ENCODE peak calls at places on chromosome 4, in four cellular contexts. One of them, this sample, is unnamed.

GRCh38 chr4:173499568-173500535 is 30.2 kb downstream of the HAND2 start:
- DNase-seq in HEK293T: no peak
- DNase-seq in H1: peak; percentile 66
- DNase-seq in GM12878: no peak
- DNase-seq in this sample: no peak

GRCh38 chr4:98433608-98434198 is 172.5 kb downstream of the RAP1GDS1 start:
- DNase-seq in HEK293T: no peak
- DNase-seq in H1: no peak
- DNase-seq in GM12878: no peak
- DNase-seq in this sample: no peak

GRCh38 chr4:682490-683172 is 6.3 kb downstream of the SLC49A3 start:
- DNase-seq in HEK293T: no peak
- DNase-seq in H1: no peak
- DNase-seq in GM12878: no peak
- DNase-seq in this sample: no peak

GRCh38 chr4:7158081-7158750 is 34.1 kb upstream of the SORCS2 start:
- DNase-seq in HEK293T: no peak
- DNase-seq in H1: no peak
- DNase-seq in GM12878: no peak
- DNase-seq in this sample: no peak

GRCh38 chr4:20065952-20066351 is 185.8 kb upstream of the SLIT2 start:
- DNase-seq in HEK293T: no peak
- DNase-seq in H1: no peak
- DNase-seq in GM12878: no peak
- DNase-seq in this sample: no peak

GRCh38 chr4:19888587-19888986 is 363.1 kb upstream of the SLIT2 start:
- DNase-seq in HEK293T: peak; percentile 10
- DNase-seq in H1: no peak
- DNase-seq in GM12878: no peak
- DNase-seq in this sample: peak; percentile 1

GRCh38 chr4:107243141-107243779 is 207.1 kb upstream of the DKK2 start:
- DNase-seq in HEK293T: peak; percentile 6
- DNase-seq in H1: no peak
- DNase-seq in GM12878: no peak
- DNase-seq in this sample: no peak

GRCh38 chr4:170270628-170271027 is 180.9 kb upstream of the AADAT start:
- DNase-seq in HEK293T: no peak
- DNase-seq in H1: no peak
- DNase-seq in GM12878: no peak
- DNase-seq in this sample: no peak

GRCh38 chr4:42391356-42391675 is 6.0 kb upstream of the SHISA3 start:
- DNase-seq in HEK293T: no peak
- DNase-seq in H1: no peak
- DNase-seq in GM12878: no peak
- DNase-seq in this sample: no peak

GRCh38 chr4:48949518-48950207 is 36.4 kb upstream of the CWH43 start:
- DNase-seq in HEK293T: no peak
- DNase-seq in H1: no peak
- DNase-seq in GM12878: no peak
- DNase-seq in this sample: no peak

GRCh38 chr4:87543835-87544461 is 14.8 kb upstream of the SPARCL1 start:
- DNase-seq in HEK293T: peak; percentile 48
- DNase-seq in H1: no peak
- DNase-seq in GM12878: no peak
- DNase-seq in this sample: no peak

GRCh38 chr4:72312032-72312650 is 256.9 kb downstream of the ADAMTS3 start:
- DNase-seq in HEK293T: no peak
- DNase-seq in H1: no peak
- DNase-seq in GM12878: no peak
- DNase-seq in this sample: peak; percentile 49

GRCh38 chr4:133812954-133813353 is 388.6 kb downstream of the PABPC4L start:
- DNase-seq in HEK293T: no peak
- DNase-seq in H1: no peak
- DNase-seq in GM12878: no peak
- DNase-seq in this sample: no peak

GRCh38 chr4:63556332-63556731 is 852.9 kb downstream of the TECRL start:
- DNase-seq in HEK293T: no peak
- DNase-seq in H1: no peak
- DNase-seq in GM12878: no peak
- DNase-seq in this sample: no peak

GRCh38 chr4:185634066-185634652 is 98.9 kb upstream of the PDLIM3 start:
- DNase-seq in HEK293T: peak; percentile 8
- DNase-seq in H1: no peak
- DNase-seq in GM12878: no peak
- DNase-seq in this sample: peak; percentile 11

DNA sequence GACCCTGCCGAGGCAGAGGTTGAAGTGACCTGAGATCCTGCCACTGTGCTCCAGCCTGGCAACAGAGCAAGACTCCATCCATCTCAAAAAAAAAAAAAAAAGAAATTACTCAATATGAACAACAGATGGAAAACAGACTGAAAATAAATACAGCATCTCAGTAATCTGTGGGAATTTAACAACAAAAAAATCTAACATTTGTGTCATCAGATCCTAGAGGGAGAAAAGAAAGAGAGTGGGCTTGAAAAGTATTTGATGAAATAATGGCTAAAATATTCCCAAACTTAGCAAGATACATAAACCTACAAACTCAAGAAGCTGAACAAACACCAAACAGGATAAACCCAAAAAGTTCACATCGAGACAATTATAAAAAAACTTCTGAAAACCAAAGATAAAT is 84.7 kb downstream of the CENPC start:
- DNase-seq in HEK293T: no peak
- DNase-seq in H1: no peak
- DNase-seq in GM12878: no peak
- DNase-seq in this sample: no peak
- TF ChIP-seq SUZ12 in HEK293T: no peak
- TF ChIP-seq SUZ12 in H1: no peak
- TF ChIP-seq SUZ12 in GM12878: no peak
- TF ChIP-seq SUZ12 in this sample: no peak

DNA sequence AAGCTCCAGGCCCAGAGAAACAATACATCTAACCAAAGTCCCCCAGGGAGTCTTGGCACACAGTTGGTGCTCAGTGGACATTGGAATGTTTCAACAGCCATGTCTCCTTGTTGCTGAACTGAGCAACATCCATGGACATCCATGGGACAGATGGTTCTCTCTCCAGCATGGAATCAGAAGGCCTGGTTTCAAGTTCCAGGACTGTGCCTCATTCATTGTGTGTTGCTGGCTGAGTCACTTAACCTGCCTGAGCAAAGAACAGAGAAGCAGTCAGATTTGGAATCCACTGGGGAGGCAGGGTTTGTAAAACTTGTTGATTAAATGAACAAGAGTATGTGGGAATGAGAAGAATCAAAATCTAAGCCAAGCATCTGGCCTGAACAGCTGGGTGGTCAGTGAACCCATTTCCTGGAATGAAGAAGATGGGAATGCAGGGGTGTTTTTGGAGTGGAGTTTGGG is 147.9 kb downstream of the CHIC2 start:
- DNase-seq in HEK293T: no peak
- DNase-seq in H1: no peak
- DNase-seq in GM12878: no peak
- DNase-seq in this sample: no peak
- TF ChIP-seq SUZ12 in HEK293T: no peak
- TF ChIP-seq SUZ12 in H1: no peak
- TF ChIP-seq SUZ12 in GM12878: no peak
- TF ChIP-seq SUZ12 in this sample: no peak

DNA sequence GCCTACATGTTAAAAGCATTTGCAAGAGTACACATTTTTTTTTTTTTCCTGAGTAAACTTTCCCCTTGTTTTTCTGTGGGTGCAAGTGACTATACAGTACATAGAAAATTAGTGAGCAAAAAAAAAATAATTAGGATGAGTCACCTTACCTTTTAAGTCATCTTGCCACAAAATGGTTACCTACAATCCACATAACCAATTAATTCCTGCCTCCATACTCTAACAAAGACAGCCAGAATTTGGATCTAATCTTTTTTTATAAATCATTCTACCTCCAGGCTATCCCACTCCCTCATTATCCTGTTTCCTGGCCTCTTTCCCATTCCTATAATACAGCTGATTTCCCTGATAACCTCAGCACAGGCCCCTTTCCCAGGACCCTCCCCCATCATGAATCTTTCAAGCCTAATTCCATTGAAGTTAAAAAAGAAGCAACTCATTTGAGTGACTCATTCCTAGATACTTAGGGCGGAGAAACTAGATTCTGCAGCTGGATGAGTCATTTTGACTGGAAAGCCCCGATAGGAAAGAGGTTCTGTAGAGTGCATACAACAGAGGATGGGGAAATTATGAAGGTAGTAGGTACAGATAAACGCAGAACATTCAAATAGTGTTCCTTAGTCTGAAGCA is 128.2 kb downstream of the C4orf51 start:
- DNase-seq in HEK293T: peak; percentile 19
- DNase-seq in H1: no peak
- DNase-seq in GM12878: peak; percentile 86
- DNase-seq in this sample: peak; percentile 57
- TF ChIP-seq SUZ12 in HEK293T: no peak
- TF ChIP-seq SUZ12 in H1: no peak
- TF ChIP-seq SUZ12 in GM12878: no peak
- TF ChIP-seq SUZ12 in this sample: no peak

DNA sequence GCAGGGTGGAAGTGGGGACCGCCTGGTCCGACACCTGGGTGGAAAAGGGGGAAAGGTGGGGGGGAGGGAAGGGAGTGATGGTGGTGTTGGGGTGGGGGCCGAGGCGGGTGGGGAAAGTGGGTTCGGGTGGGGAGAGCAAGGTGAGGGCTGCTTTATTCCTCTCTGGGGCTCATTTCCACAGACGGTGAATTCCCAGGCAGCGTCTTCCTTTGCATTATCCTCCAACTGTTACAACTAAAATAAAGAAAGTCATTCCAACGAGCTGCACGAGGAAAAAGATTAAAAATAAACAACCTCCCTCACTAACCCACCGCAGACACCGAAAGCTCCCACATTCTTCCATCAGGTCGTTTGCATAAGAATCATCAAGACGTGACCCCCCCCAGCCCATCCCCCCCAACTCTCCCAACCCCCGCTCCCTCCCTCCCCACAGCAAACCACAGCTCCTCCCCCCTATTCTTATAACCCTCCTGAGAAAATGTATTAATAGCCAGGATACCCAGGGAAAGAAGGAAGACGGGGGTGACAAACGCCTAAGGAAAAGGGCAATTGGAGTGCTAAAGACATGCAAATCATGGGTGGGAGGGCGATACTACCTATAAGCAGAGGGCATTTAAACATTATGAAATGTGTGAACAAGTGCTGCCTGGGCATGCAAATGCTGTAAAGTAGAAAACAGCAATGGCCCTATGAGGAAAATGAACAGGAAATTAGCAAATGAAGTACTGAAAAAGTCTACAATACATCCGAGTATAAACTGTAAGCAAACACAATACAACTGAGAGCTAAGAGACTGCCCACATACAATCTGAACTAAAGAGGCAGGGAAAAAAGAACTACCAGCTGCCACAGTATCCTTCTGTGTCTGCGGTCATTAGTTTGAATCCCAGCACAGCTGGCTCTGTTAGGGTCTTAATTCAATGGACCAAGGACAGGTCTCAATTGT is 2.6 kb downstream of the CXXC4 start:
- DNase-seq in HEK293T: peak; percentile 8
- DNase-seq in H1: peak; percentile 47
- DNase-seq in GM12878: peak; percentile 87
- DNase-seq in this sample: no peak
- TF ChIP-seq SUZ12 in HEK293T: no peak
- TF ChIP-seq SUZ12 in H1: no peak
- TF ChIP-seq SUZ12 in GM12878: no peak
- TF ChIP-seq SUZ12 in this sample: no peak

DNA sequence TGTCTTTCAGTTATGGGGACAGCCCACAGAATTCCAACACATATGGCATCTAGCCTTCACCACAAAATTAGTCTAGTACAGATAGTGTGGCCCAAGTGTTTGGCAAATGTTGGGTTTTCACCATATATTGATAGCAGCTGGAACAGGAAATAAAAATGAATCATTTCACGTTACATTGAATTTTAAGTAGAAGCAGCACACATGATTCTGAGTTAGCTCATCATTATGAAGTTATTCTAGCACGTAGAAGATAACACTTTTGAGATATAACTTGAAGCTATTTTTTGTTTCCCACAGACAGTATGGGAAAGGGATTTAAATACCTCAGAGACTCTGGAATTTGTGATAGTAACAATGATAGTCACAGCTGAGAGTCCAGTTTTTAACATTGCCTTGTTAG is 118.7 kb downstream of the FAT4 start:
- DNase-seq in HEK293T: no peak
- DNase-seq in H1: no peak
- DNase-seq in GM12878: no peak
- DNase-seq in this sample: no peak
- TF ChIP-seq SUZ12 in HEK293T: no peak
- TF ChIP-seq SUZ12 in H1: no peak
- TF ChIP-seq SUZ12 in GM12878: no peak
- TF ChIP-seq SUZ12 in this sample: no peak

DNA sequence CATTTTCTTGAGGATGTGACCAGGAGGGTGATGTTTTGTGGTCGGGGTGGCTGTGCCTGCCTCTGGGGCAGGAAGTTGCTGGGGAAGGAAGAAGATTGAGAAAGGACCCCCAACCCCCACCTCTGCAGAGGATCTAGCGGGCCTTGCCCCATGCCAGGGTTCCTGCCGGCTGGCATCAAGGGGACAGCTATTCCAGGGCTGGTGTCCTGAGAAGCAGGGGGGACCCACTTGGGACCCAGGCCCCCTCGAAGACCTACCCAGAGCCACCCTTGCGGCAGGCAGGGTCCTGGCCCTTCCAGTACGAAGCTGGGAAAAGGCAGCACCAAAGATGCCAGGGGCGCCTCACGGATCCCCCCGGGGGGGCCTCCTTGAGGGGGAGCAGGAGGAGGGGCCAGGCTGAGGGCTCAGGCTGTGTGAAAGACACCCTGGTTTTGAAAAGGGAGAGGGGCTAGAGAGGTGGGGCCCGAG is 6.6 kb downstream of the SH3BP2 start:
- DNase-seq in HEK293T: no peak
- DNase-seq in H1: no peak
- DNase-seq in GM12878: no peak
- DNase-seq in this sample: no peak
- TF ChIP-seq SUZ12 in HEK293T: no peak
- TF ChIP-seq SUZ12 in H1: no peak
- TF ChIP-seq SUZ12 in GM12878: no peak
- TF ChIP-seq SUZ12 in this sample: no peak